ENCODE peak calls at places on chromosomes 7 and 10, in eight cellular contexts. T, C, Q, F, V, L, S and B are unnamed samples.

GRCh38 chr10:76998451-76998850 is 639.2 kb downstream of the KCNMA1 start:
- DNase-seq in T (no peak), C (peak), Q (peak), F (no peak), V (no peak), L (no peak), S (no peak), B (no peak)

GRCh38 chr10:83539528-83540308 is 599.6 kb upstream of the GHITM start:
- DNase-seq in T (no peak), C (no peak), Q (peak), F (no peak), V (no peak), L (no peak), S (peak), B (no peak)

GRCh38 chr7:80135306-80136104 is 874 bp downstream of the GNAI1 start:
- DNase-seq in T (peak), C (peak), Q (peak), F (no peak), V (no peak), L (no peak), S (peak), B (peak)

GRCh38 chr10:87761892-87762291 is 56.1 kb downstream of the ATAD1 start:
- DNase-seq in T (peak), C (no peak), Q (peak), F (no peak), V (peak), L (no peak), S (no peak), B (peak)

GRCh38 chr10:31320179-31320597 is 1.2 kb downstream of the ZEB1 start:
- DNase-seq in T (no peak), C (peak), Q (no peak), F (peak), V (no peak), L (peak), S (peak), B (no peak)

GRCh38 chr7:22667562-22668239 is 59.3 kb upstream of the IL6 start:
- DNase-seq in T (peak), C (no peak), Q (peak), F (no peak), V (no peak), L (no peak), S (no peak), B (peak)

GRCh38 chr7:121303422-121304171 is 25.2 kb upstream of the WNT16 start:
- DNase-seq in T (no peak), C (no peak), Q (no peak), F (no peak), V (no peak), L (no peak), S (no peak), B (peak)

GRCh38 chr10:30294506-30295280 is 54.4 kb downstream of the MTPAP start:
- DNase-seq in T (no peak), C (no peak), Q (no peak), F (no peak), V (no peak), L (no peak), S (no peak), B (no peak)

GRCh38 chr10:68900427-68901105 is 549 bp upstream of the DDX50 start:
- DNase-seq in T (peak), C (no peak), Q (peak), F (no peak), V (peak), L (no peak), S (no peak), B (peak)

GRCh38 chr10:70274643-70275042 is 9.2 kb downstream of the NPFFR1 start:
- DNase-seq in T (no peak), C (no peak), Q (peak), F (no peak), V (no peak), L (no peak), S (peak), B (peak)

GRCh38 chr7:102042016-102042656 is 224.7 kb downstream of the CUX1 start:
- DNase-seq in T (peak), C (no peak), Q (peak), F (no peak), V (peak), L (no peak), S (no peak), B (peak)

GRCh38 chr10:133096616-133097269 is 9.0 kb downstream of the ADGRA1 start:
- DNase-seq in T (no peak), C (no peak), Q (no peak), F (no peak), V (no peak), L (no peak), S (no peak), B (no peak)

GRCh38 chr10:44385726-44386438 is 985 bp upstream of the CXCL12 start:
- DNase-seq in T (no peak), C (peak), Q (no peak), F (no peak), V (no peak), L (no peak), S (no peak), B (no peak)

GRCh38 chr7:20561466-20561865 is 54.0 kb upstream of the ABCB5 start:
- DNase-seq in T (no peak), C (no peak), Q (no peak), F (no peak), V (no peak), L (no peak), S (no peak), B (no peak)

GRCh38 chr10:58741673-58742072 is 229.0 kb downstream of the BICC1 start:
- DNase-seq in T (no peak), C (no peak), Q (no peak), F (no peak), V (no peak), L (no peak), S (peak), B (no peak)

GRCh38 chr10:44300666-44301649 is 83.9 kb downstream of the CXCL12 start:
- DNase-seq in T (peak), C (no peak), Q (peak), F (no peak), V (peak), L (no peak), S (no peak), B (peak)